ENCODE peak calls at places on chromosome 3, in six cellular contexts. A is A549, Q is testis, Z is uterus, C is stomach, T is upper lobe of left lung. H is an unnamed sample.

GRCh38 chr3:179880868-179881267 is 155.9 kb downstream of the PEX5L start:
- DNase-seq in A (no peak), Q (no peak), Z (no peak), C (no peak), T (no peak), H (no peak)

GRCh38 chr3:52091566-52092290 is 35.4 kb upstream of the DUSP7 start:
- DNase-seq in A (no peak), Q (no peak), Z (no peak), C (no peak), T (no peak), H (no peak)

GRCh38 chr3:15332405-15333098 is at the start of gene SH3BP5:
- DNase-seq in A (peak; percentile 81), Q (peak; percentile 80), Z (peak; percentile 73), C (peak; percentile 76), T (peak; percentile 96), H (peak; percentile 66)

GRCh38 chr3:43273429-43273828 is 12.9 kb upstream of the SNRK start:
- DNase-seq in A (no peak), Q (no peak), Z (no peak), C (no peak), T (no peak), H (no peak)

GRCh38 chr3:48952510-48953118 is 34.0 kb downstream of the ARIH2 start:
- DNase-seq in A (no peak), Q (peak; percentile 24), Z (no peak), C (peak; percentile 60), T (no peak), H (no peak)

GRCh38 chr3:48038971-48039481 is 22.8 kb upstream of the MAP4 start:
- DNase-seq in A (no peak), Q (no peak), Z (no peak), C (no peak), T (no peak), H (no peak)

GRCh38 chr3:119794971-119795612 is 13.2 kb downstream of the NR1I2 start:
- DNase-seq in A (peak; percentile 76), Q (no peak), Z (no peak), C (peak; percentile 30), T (no peak), H (no peak)

GRCh38 chr3:123365450-123366143 is 83.3 kb downstream of the ADCY5 start:
- DNase-seq in A (peak; percentile 64), Q (no peak), Z (no peak), C (no peak), T (no peak), H (no peak)

GRCh38 chr3:131543714-131544113 is 40.9 kb upstream of the MRPL3 start:
- DNase-seq in A (no peak), Q (peak; percentile 71), Z (peak; percentile 63), C (peak; percentile 76), T (no peak), H (no peak)

GRCh38 chr3:196528639-196529233 is 13.6 kb upstream of the SMCO1 start:
- DNase-seq in A (peak; percentile 79), Q (peak; percentile 84), Z (peak; percentile 30), C (peak; percentile 68), T (peak; percentile 97), H (peak; percentile 27)

GRCh38 chr3:44476181-44476599 is 1.3 kb downstream of the ZNF445 start:
- DNase-seq in A (no peak), Q (no peak), Z (no peak), C (no peak), T (no peak), H (no peak)

GRCh38 chr3:40663296-40663695 is 138.5 kb downstream of the ZNF621 start:
- DNase-seq in A (no peak), Q (no peak), Z (no peak), C (no peak), T (no peak), H (no peak)

GRCh38 chr3:33386631-33387030 is 53.6 kb downstream of the UBP1 start:
- DNase-seq in A (no peak), Q (no peak), Z (no peak), C (no peak), T (no peak), H (no peak)

GRCh38 chr3:152909180-152909883 is 74.4 kb downstream of the P2RY1 start:
- DNase-seq in A (no peak), Q (peak; percentile 36), Z (no peak), C (no peak), T (no peak), H (no peak)

GRCh38 chr3:17491601-17492000 is 250.8 kb downstream of the TBC1D5 start:
- DNase-seq in A (no peak), Q (no peak), Z (no peak), C (no peak), T (no peak), H (no peak)

GRCh38 chr3:58058654-58059263 is 50.5 kb downstream of the FLNB start:
- DNase-seq in A (no peak), Q (no peak), Z (no peak), C (no peak), T (no peak), H (no peak)

GRCh38 chr3:68162644-68163043 is 508.2 kb upstream of the SUCLG2 start:
- DNase-seq in A (no peak), Q (no peak), Z (no peak), C (no peak), T (no peak), H (no peak)

GRCh38 chr3:126517986-126518778 is 609 bp upstream of the UROC1 start:
- DNase-seq in A (no peak), Q (no peak), Z (no peak), C (no peak), T (no peak), H (no peak)

GRCh38 chr3:177459397-177459796 is 262.1 kb upstream of the TBL1XR1 start:
- DNase-seq in A (no peak), Q (peak; percentile 40), Z (peak; percentile 62), C (no peak), T (no peak), H (peak; percentile 38)

GRCh38 chr3:117526485-117527079 is 817.0 kb downstream of the TUSC7 start:
- DNase-seq in A (no peak), Q (peak; percentile 73), Z (no peak), C (peak; percentile 26), T (no peak), H (peak; percentile 71)

GRCh38 chr3:64454179-64454578 is 228.9 kb upstream of the PRICKLE2 start:
- DNase-seq in A (no peak), Q (no peak), Z (no peak), C (no peak), T (no peak), H (no peak)

GRCh38 chr3:183449391-183449790 is 21.0 kb upstream of the MCF2L2 start:
- DNase-seq in A (no peak), Q (peak; percentile 52), Z (no peak), C (no peak), T (no peak), H (no peak)

GRCh38 chr3:183449791-183450190 is 21.4 kb upstream of the MCF2L2 start:
- DNase-seq in A (no peak), Q (no peak), Z (no peak), C (no peak), T (no peak), H (no peak)

GRCh38 chr3:183446838-183447205 is 18.4 kb upstream of the MCF2L2 start:
- DNase-seq in A (no peak), Q (no peak), Z (no peak), C (no peak), T (no peak), H (no peak)

GRCh38 chr3:183448369-183449128 is 20.1 kb upstream of the MCF2L2 start:
- DNase-seq in A (no peak), Q (no peak), Z (no peak), C (no peak), T (no peak), H (no peak)

GRCh38 chr3:183447206-183448001 is 19.0 kb upstream of the MCF2L2 start:
- DNase-seq in A (peak; percentile 80), Q (peak; percentile 97), Z (peak; percentile 75), C (peak; percentile 82), T (peak; percentile 90), H (peak; percentile 64)
- TF ChIP-seq POLR2A in A (peak; percentile 85), Q (no peak), Z (peak; percentile 37), C (no peak), T (no peak), H (peak; percentile 9)

DNA sequence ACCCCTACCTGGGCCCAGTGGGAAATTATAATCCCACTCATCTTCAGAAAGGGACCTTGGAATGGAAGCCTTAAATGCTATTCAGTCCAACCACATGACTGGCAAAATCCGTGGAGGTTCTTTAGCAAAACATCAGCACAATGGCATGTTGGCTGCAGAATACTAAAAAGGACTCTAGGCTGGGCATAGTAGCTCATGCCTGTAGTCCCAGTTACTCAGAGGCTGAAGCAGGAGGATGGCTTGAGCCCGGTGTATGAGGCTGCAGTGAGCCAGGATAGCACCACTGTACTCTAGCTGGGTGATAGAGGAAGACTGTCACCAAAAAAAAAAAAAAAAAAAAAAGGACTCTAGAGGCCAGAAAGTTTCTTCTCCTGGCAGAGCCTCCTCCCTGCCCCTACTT is 60.6 kb upstream of the RYK start:
- DNase-seq in A (no peak), Q (no peak), Z (no peak), C (no peak), T (no peak), H (no peak)
- H3K4me1 ChIP-seq in A (peaks cover 77% of the 10 kb centered on the region), Q (peaks cover 28% of the 10 kb centered on the region), Z (peaks cover 10% of the 10 kb centered on the region), C (peaks cover 59% of the 10 kb centered on the region), T (peaks cover 52% of the 10 kb centered on the region), H (peaks cover 17% of the 10 kb centered on the region)

DNA sequence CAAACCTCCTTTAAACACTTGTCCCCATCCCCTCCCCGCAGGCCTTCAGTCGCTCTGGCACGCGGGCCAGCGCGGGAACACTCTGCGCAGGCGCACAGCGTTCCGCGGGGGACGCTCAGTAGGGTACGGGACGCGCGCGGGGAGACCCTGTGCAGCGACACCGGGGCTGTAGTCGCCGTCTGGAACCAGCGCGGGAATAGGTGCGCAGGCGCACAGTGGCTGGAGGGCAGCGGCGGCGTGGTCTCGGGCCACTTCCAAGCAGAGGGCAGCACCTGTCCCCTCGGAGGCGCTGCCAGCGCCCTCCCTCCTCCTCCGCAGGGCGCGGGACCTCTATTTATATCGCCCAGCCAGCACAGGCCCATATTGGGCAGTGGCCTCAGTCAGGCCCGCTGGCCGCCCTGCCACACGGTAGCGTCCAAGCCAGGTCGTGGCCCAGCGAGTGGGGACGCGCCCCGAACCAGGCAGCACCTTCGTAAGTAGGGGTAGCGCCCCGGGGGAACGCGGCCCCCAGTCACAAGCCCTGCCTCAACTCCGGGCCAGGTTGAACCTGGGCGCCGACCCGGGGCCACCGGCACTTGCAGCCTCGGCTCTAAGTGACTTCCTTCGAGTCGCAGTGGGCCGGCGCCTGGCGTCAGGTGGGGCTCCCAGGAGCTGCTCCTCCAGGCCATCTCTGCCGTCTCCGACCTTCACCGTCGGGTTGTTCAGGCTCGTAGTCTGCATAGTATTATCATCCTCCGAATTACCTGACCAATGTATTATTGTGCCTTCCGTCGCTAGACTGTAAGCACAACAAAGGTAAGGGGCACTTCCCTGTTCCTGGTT is at the start of gene KBTBD12:
- DNase-seq in A (no peak), Q (peak; percentile 61), Z (no peak), C (peak; percentile 34), T (peak; percentile 88), H (no peak)
- TF ChIP-seq POLR2A in A (no peak), Q (no peak), Z (no peak), C (no peak), T (no peak), H (no peak)

GRCh38 chr3:61820306-61820992 is 259.1 kb downstream of the PTPRG start:
- DNase-seq in A (no peak), Q (no peak), Z (no peak), C (no peak), T (no peak), H (no peak)

GRCh38 chr3:61821823-61822251 is 260.5 kb downstream of the PTPRG start:
- DNase-seq in A (no peak), Q (no peak), Z (no peak), C (no peak), T (no peak), H (no peak)

GRCh38 chr3:61824553-61825135 is 263.3 kb downstream of the PTPRG start:
- DNase-seq in A (no peak), Q (no peak), Z (no peak), C (no peak), T (no peak), H (no peak)

GRCh38 chr3:61819861-61820260 is 258.5 kb downstream of the PTPRG start:
- DNase-seq in A (no peak), Q (no peak), Z (no peak), C (no peak), T (no peak), H (no peak)

GRCh38 chr3:61822588-61822987 is 261.2 kb downstream of the PTPRG start:
- DNase-seq in A (no peak), Q (no peak), Z (no peak), C (no peak), T (no peak), H (no peak)
- H3K4me1 ChIP-seq in A (no peaks in the 10 kb centered on the region), Q (peaks cover 9% of the 10 kb centered on the region), Z (no peaks in the 10 kb centered on the region), C (no peaks in the 10 kb centered on the region), T (peaks cover 2% of the 10 kb centered on the region), H (no peaks in the 10 kb centered on the region)

H was measured in tibial nerve.